ENCODE peak calls at places on chromosomes 4 and X, in four cellular contexts. One of them, this sample, is unnamed.

GRCh38 chr4:5474756-5475155 is 233.6 kb downstream of the EVC2 start:
- DNase-seq in dorsolateral prefrontal cortex: no peak
- DNase-seq in fibroblast of lung: no peak
- DNase-seq in NCI-H460: no peak
- DNase-seq in this sample: no peak

GRCh38 chr4:99087887-99088484 is 602 bp downstream of the ADH5 start:
- DNase-seq in dorsolateral prefrontal cortex: peak
- DNase-seq in fibroblast of lung: peak
- DNase-seq in NCI-H460: peak
- DNase-seq in this sample: no peak

GRCh38 chrX:134373736-134374135 is 86.2 kb upstream of the HPRT1 start:
- DNase-seq in NCI-H460: no peak
- DNase-seq in dorsolateral prefrontal cortex: no peak
- DNase-seq in fibroblast of lung: no peak
- DNase-seq in this sample: no peak

GRCh38 chrX:16828126-16828908 is 41.8 kb downstream of the RBBP7 start:
- DNase-seq in NCI-H460: peak
- DNase-seq in dorsolateral prefrontal cortex: no peak
- DNase-seq in fibroblast of lung: peak
- DNase-seq in this sample: no peak

GRCh38 chr4:94457692-94458106 is 6.0 kb downstream of the PDLIM5 start:
- DNase-seq in fibroblast of lung: peak
- DNase-seq in dorsolateral prefrontal cortex: no peak
- DNase-seq in NCI-H460: no peak
- DNase-seq in this sample: no peak

GRCh38 chr4:61447918-61448317 is 247.8 kb downstream of the ADGRL3 start:
- DNase-seq in fibroblast of lung: no peak
- DNase-seq in dorsolateral prefrontal cortex: no peak
- DNase-seq in NCI-H460: no peak
- DNase-seq in this sample: no peak

GRCh38 chr4:183300070-183300469 is 20.0 kb downstream of the CLDN22 start:
- DNase-seq in fibroblast of lung: peak
- DNase-seq in NCI-H460: no peak
- DNase-seq in dorsolateral prefrontal cortex: no peak
- DNase-seq in this sample: no peak

GRCh38 chrX:143635915-143636314 is at the start of gene SLITRK4:
- DNase-seq in NCI-H460: no peak
- DNase-seq in fibroblast of lung: peak
- DNase-seq in dorsolateral prefrontal cortex: no peak
- DNase-seq in this sample: no peak

GRCh38 chrX:130654409-130654970 is 248.5 kb downstream of the ENOX2 start:
- DNase-seq in fibroblast of lung: no peak
- DNase-seq in NCI-H460: no peak
- DNase-seq in dorsolateral prefrontal cortex: no peak
- DNase-seq in this sample: no peak

GRCh38 chrX:54641530-54641929 is 111.5 kb downstream of the GNL3L start:
- DNase-seq in NCI-H460: no peak
- DNase-seq in fibroblast of lung: no peak
- DNase-seq in dorsolateral prefrontal cortex: no peak
- DNase-seq in this sample: no peak

GRCh38 chr4:55733874-55734437 is 85.6 kb upstream of the EXOC1L start:
- DNase-seq in fibroblast of lung: peak
- DNase-seq in dorsolateral prefrontal cortex: no peak
- DNase-seq in NCI-H460: peak
- DNase-seq in this sample: no peak

GRCh38 chrX:413322-414201 is 26.9 kb upstream of the PPP2R3B start:
- DNase-seq in NCI-H460: no peak
- DNase-seq in dorsolateral prefrontal cortex: no peak
- DNase-seq in fibroblast of lung: no peak
- DNase-seq in this sample: no peak

GRCh38 chrX:10172867-10173266 is 16.1 kb downstream of the CLCN4 start:
- DNase-seq in dorsolateral prefrontal cortex: no peak
- DNase-seq in NCI-H460: no peak
- DNase-seq in fibroblast of lung: no peak
- DNase-seq in this sample: no peak

GRCh38 chrX:17939724-17940123 is 78.6 kb upstream of the RAI2 start:
- DNase-seq in dorsolateral prefrontal cortex: no peak
- DNase-seq in fibroblast of lung: no peak
- DNase-seq in NCI-H460: no peak
- DNase-seq in this sample: no peak

GRCh38 chr4:167614866-167615265 is 380.6 kb upstream of the SPOCK3 start:
- DNase-seq in NCI-H460: no peak
- DNase-seq in fibroblast of lung: peak
- DNase-seq in dorsolateral prefrontal cortex: no peak
- DNase-seq in this sample: no peak

GRCh38 chr4:66927937-66928336 is 617.4 kb downstream of the CENPC start:
- DNase-seq in dorsolateral prefrontal cortex: no peak
- DNase-seq in NCI-H460: no peak
- DNase-seq in fibroblast of lung: no peak
- DNase-seq in this sample: no peak

This sample was measured in activated naive CD4-positive, alpha-beta T cell treated with anti-CD3 and anti-CD28 coated beads, Interleukin-2, amount 50 U/mL, for 72 hours.